ENCODE peak calls at places on chromosomes 11 and 22, in five cellular contexts. N is EL; G is small intestine; Q is AG08395; T is effector CD4-positive, alpha-beta T cell. X is an unnamed sample.

GRCh38 chr11:71199226-71199815 is 53.1 kb downstream of the SHANK2 start:
- DNase-seq in N (no peak), T (no peak), G (no peak), Q (no peak), X (no peak)

GRCh38 chr11:134398644-134399292 is 13.3 kb downstream of the B3GAT1 start:
- DNase-seq in Q (no peak), T (no peak), N (no peak), G (no peak), X (no peak)

GRCh38 chr11:15826826-15827225 is 529.5 kb downstream of the SOX6 start:
- DNase-seq in Q (peak), T (no peak), G (no peak), N (peak), X (no peak)

GRCh38 chr22:49568751-49569285 is 258.9 kb downstream of the BRD1 start:
- DNase-seq in G (no peak), Q (no peak), N (no peak), T (no peak), X (no peak)

GRCh38 chr22:49207008-49207775 is 620.5 kb downstream of the BRD1 start:
- DNase-seq in T (no peak), Q (no peak), G (no peak), N (no peak), X (no peak)

GRCh38 chr22:40597541-40598453 is 38.7 kb downstream of the MRTFA start:
- DNase-seq in G (no peak), Q (peak), N (peak), T (no peak), X (no peak)

GRCh38 chr11:57322881-57323467 is 1.8 kb downstream of the TNKS1BP1 start:
- DNase-seq in N (peak), G (no peak), Q (no peak), T (no peak), X (no peak)

GRCh38 chr11:26943636-26944035 is 50.3 kb upstream of the FIBIN start:
- DNase-seq in Q (no peak), T (no peak), G (no peak), N (no peak), X (no peak)

GRCh38 chr11:112874959-112875358 is 86.3 kb upstream of the NCAM1 start:
- DNase-seq in T (no peak), Q (no peak), G (no peak), N (no peak), X (no peak)

GRCh38 chr11:35484435-35484834 is 41.0 kb downstream of the PAMR1 start:
- DNase-seq in T (no peak), G (no peak), Q (peak), N (peak), X (no peak)

GRCh38 chr11:56910046-56910753 is 78.5 kb upstream of the OR5AK2 start:
- DNase-seq in T (no peak), Q (no peak), N (no peak), G (no peak), X (no peak)

GRCh38 chr22:37163618-37164534 is 14.2 kb upstream of the IL2RB start:
- DNase-seq in T (no peak), G (no peak), N (no peak), Q (no peak), X (peak)

GRCh38 chr11:13288375-13289029 is 10.9 kb downstream of the BMAL1 start:
- DNase-seq in Q (no peak), G (no peak), T (no peak), N (peak), X (no peak)

GRCh38 chr11:12149672-12150225 is 39.4 kb downstream of the MICAL2 start:
- DNase-seq in T (no peak), Q (no peak), N (no peak), G (no peak), X (no peak)

GRCh38 chr11:57476883-57477506 is 16.7 kb downstream of the RTN4RL2 start:
- DNase-seq in T (no peak), G (peak), Q (peak), N (peak), X (no peak)

GRCh38 chr11:17026487-17027082 is 12.4 kb upstream of the PLEKHA7 start:
- DNase-seq in N (no peak), T (no peak), G (no peak), Q (no peak), X (no peak)

GRCh38 chr11:88421530-88421929 is 84.0 kb upstream of the CTSC start:
- DNase-seq in T (no peak), N (no peak), G (peak), Q (no peak), X (no peak)

GRCh38 chr11:62622476-62622875 is 690 bp upstream of the B3GAT3 start:
- DNase-seq in N (no peak), T (no peak), G (no peak), Q (no peak), X (no peak)

GRCh38 chr22:48475661-48476345 is 1351.9 kb downstream of the BRD1 start:
- DNase-seq in Q (no peak), T (no peak), N (no peak), G (no peak), X (no peak)

GRCh38 chr22:49983148-49984042 is 22.8 kb downstream of the PIM3 start:
- DNase-seq in T (no peak), Q (no peak), G (no peak), N (no peak), X (no peak)

GRCh38 chr11:19785265-19785664 is 72.6 kb downstream of the NAV2 start:
- DNase-seq in G (no peak), T (no peak), N (no peak), Q (no peak), X (no peak)

GRCh38 chr11:66454828-66455227 is 11.9 kb upstream of the PELI3 start:
- DNase-seq in N (no peak), G (no peak), Q (no peak), T (no peak), X (no peak)

GRCh38 chr22:38218661-38219331 is 17.0 kb downstream of the MAFF start:
- DNase-seq in N (peak), T (peak), Q (peak), G (peak), X (peak)

GRCh38 chr22:38861170-38861874 is 10.7 kb downstream of the CBX6 start:
- DNase-seq in G (no peak), N (no peak), Q (no peak), T (no peak), X (no peak)

GRCh38 chr11:32213223-32213622 is 122.3 kb downstream of the RCN1 start:
- DNase-seq in N (peak), T (no peak), Q (peak), G (no peak), X (no peak)

GRCh38 chr11:33634291-33634834 is 66.3 kb downstream of the C11orf91 start:
- DNase-seq in N (peak), T (no peak), G (no peak), Q (peak), X (no peak)

X was measured in effector memory CD4-positive, alpha-beta T cell.